ENCODE peak calls at places on chromosomes 6 and 20, in four cellular contexts. F, L, V and K are unnamed samples.

GRCh38 chr6:26240981-26241770 is 123.8 kb upstream of the BTN3A2 start:
- DNase-seq in F (no peak), L (no peak), V (no peak), K (peak)

GRCh38 chr20:47066484-47067270 is 172.0 kb downstream of the EYA2 start:
- DNase-seq in F (no peak), L (peak), V (no peak), K (no peak)

GRCh38 chr6:142155895-142156757 is 9.1 kb downstream of the VTA1 start:
- DNase-seq in F (no peak), L (no peak), V (no peak), K (peak)

GRCh38 chr20:25399038-25399430 is 8.4 kb upstream of the ABHD12 start:
- DNase-seq in F (no peak), L (peak), V (peak), K (peak)

GRCh38 chr6:2016040-2016439 is 229.4 kb downstream of the GMDS start:
- DNase-seq in F (no peak), L (no peak), V (no peak), K (no peak)

GRCh38 chr20:31838646-31839292 is 6.6 kb downstream of the FOXS1 start:
- DNase-seq in F (no peak), L (no peak), V (no peak), K (no peak)

GRCh38 chr6:109916759-109917158 is 61.4 kb upstream of the GPR6 start:
- DNase-seq in F (no peak), L (no peak), V (no peak), K (no peak)

GRCh38 chr6:160971151-160971550 is 20.4 kb upstream of the MAP3K4 start:
- DNase-seq in F (no peak), L (no peak), V (no peak), K (no peak)

GRCh38 chr6:43328528-43328927 is 19.9 kb upstream of the CRIP3 start:
- DNase-seq in F (no peak), L (no peak), V (no peak), K (no peak)

GRCh38 chr6:25147191-25147590 is 132.0 kb upstream of the CARMIL1 start:
- DNase-seq in F (peak), L (no peak), V (no peak), K (no peak)

GRCh38 chr6:74598473-74599393 is 607.1 kb downstream of the COL12A1 start:
- DNase-seq in F (peak), L (no peak), V (no peak), K (no peak)

GRCh38 chr20:47665221-47665991 is 119.9 kb downstream of the SULF2 start:
- DNase-seq in F (no peak), L (no peak), V (no peak), K (no peak)

GRCh38 chr6:119347466-119348307 is 1.9 kb downstream of the MAN1A1 start:
- DNase-seq in F (no peak), L (peak), V (peak), K (peak)
- TF ChIP-seq POLR2A in F (peak), L (no peak), V (no peak), K (no peak)

GRCh38 chr6:85585741-85586140 is 7.9 kb downstream of the SNX14 start:
- DNase-seq in F (no peak), L (no peak), V (no peak), K (no peak)
- TF ChIP-seq POLR2A in F (no peak), L (no peak), V (no peak), K (no peak)

GRCh38 chr20:22257912-22258311 is 326.5 kb downstream of the FOXA2 start:
- DNase-seq in F (no peak), L (no peak), V (no peak), K (no peak)
- TF ChIP-seq POLR2A in F (no peak), L (no peak), V (no peak), K (no peak)

GRCh38 chr6:34663887-34664269 is 32.7 kb downstream of the ILRUN start:
- DNase-seq in F (no peak), L (no peak), V (no peak), K (peak)
- TF ChIP-seq POLR2A in F (no peak), L (no peak), V (no peak), K (no peak)

GRCh38 chr6:106325336-106326178 is at the start of gene ATG5:
- DNase-seq in F (peak), L (peak), V (peak), K (peak)
- TF ChIP-seq POLR2A in F (peak), L (peak), V (peak), K (peak)

GRCh38 chr6:17881085-17881883 is 106.2 kb downstream of the KIF13A start:
- DNase-seq in F (no peak), L (no peak), V (no peak), K (no peak)
- TF ChIP-seq POLR2A in F (no peak), L (no peak), V (no peak), K (no peak)

DNA sequence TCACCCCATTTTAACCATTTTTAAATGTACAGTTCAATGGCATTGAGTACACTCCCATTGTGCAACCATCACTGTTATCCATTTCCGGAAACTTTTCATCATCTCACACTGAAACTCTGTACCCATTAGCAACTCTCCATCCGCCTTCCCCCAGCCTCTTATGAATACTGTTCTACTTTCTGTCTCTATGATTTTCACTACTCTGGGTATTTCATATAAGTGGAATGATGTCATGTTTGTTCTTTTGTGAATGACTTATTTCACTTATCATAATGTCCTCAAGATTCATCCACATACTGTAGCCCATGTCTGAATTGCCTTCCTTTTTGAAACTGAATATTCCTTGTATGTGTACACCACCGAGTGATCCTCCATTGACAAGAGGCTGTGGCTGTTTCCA is 92.9 kb upstream of the TOX2 start:
- DNase-seq in F (no peak), L (no peak), V (no peak), K (no peak)
- TF ChIP-seq POLR2A in F (no peak), L (no peak), V (no peak), K (no peak)